ENCODE peak calls at places on chromosomes 11 and 22, in four cellular contexts. M is stomach, W is HCT116, J is transverse colon. N is an unnamed sample.

GRCh38 chr11:104891135-104891534 is 7.1 kb downstream of the CASP12 start:
- DNase-seq in M (no peak), W (no peak), J (no peak), N (no peak)

GRCh38 chr11:61480261-61480660 is 28.3 kb upstream of the LRRC10B start:
- DNase-seq in M (no peak), W (no peak), J (no peak), N (no peak)

GRCh38 chr11:119942583-119943338 is 195.2 kb downstream of the TRIM29 start:
- DNase-seq in M (no peak), W (no peak), J (no peak), N (no peak)

GRCh38 chr22:31144223-31144622 is 3.9 kb upstream of the PLA2G3 start:
- DNase-seq in M (no peak), W (no peak), J (no peak), N (no peak)

GRCh38 chr22:49862408-49862776 is 8.7 kb downstream of the ZBED4 start:
- DNase-seq in M (no peak), W (no peak), J (no peak), N (no peak)

GRCh38 chr11:66723693-66724092 is 5.3 kb downstream of the SPTBN2 start:
- DNase-seq in M (no peak), W (no peak), J (no peak), N (no peak)

GRCh38 chr22:38570841-38571364 is 920 bp upstream of the DMC1 start:
- DNase-seq in M (peak), W (peak), J (peak), N (peak)

GRCh38 chr11:71949034-71949433 is 20.2 kb downstream of the RNF121 start:
- DNase-seq in M (no peak), W (no peak), J (no peak), N (no peak)

GRCh38 chr11:125926682-125927081 is 19.2 kb upstream of the VSIG10L2 start:
- DNase-seq in M (no peak), W (no peak), J (no peak), N (no peak)

GRCh38 chr11:82682003-82682751 is 51.5 kb downstream of the FAM181B start:
- DNase-seq in M (no peak), W (peak), J (peak), N (peak)

GRCh38 chr11:94656968-94657367 is 89.8 kb downstream of the PIWIL4 start:
- DNase-seq in M (no peak), W (no peak), J (no peak), N (no peak)

GRCh38 chr11:34682822-34683221 is 61.9 kb downstream of the EHF start:
- DNase-seq in M (no peak), W (peak), J (no peak), N (no peak)

GRCh38 chr11:61694971-61695706 is 14.9 kb downstream of the DAGLA start:
- DNase-seq in M (peak), W (no peak), J (peak), N (peak)

GRCh38 chr11:2169626-2170570 is 1.7 kb downstream of the TH start:
- DNase-seq in M (no peak), W (no peak), J (no peak), N (no peak)

GRCh38 chr11:60972182-60973030 is 926 bp downstream of the CD6 start:
- DNase-seq in M (no peak), W (no peak), J (no peak), N (no peak)

GRCh38 chr11:125082611-125083311 is 19.7 kb downstream of the SLC37A2 start:
- DNase-seq in M (no peak), W (peak), J (no peak), N (no peak)

GRCh38 chr11:78914503-78914902 is 339.8 kb upstream of the NARS2 start:
- DNase-seq in M (no peak), W (no peak), J (no peak), N (no peak)

GRCh38 chr11:1842149-1843097 is 3.6 kb downstream of the TNNI2 start:
- DNase-seq in M (no peak), W (no peak), J (no peak), N (no peak)

GRCh38 chr11:122146475-122146874 is 30.5 kb upstream of the BLID start:
- DNase-seq in M (no peak), W (peak), J (no peak), N (no peak)

GRCh38 chr11:129041611-129042018 is 98.9 kb upstream of the TP53AIP1 start:
- DNase-seq in M (no peak), W (no peak), J (no peak), N (no peak)

GRCh38 chr11:126829716-126830115 is 170.9 kb downstream of the KIRREL3 start:
- DNase-seq in M (no peak), W (no peak), J (no peak), N (no peak)

GRCh38 chr22:43077121-43077877 is 11.9 kb downstream of the TTLL1 start:
- DNase-seq in M (no peak), W (no peak), J (peak), N (no peak)

GRCh38 chr11:119907934-119908760 is 179.1 kb upstream of the NECTIN1 start:
- DNase-seq in M (no peak), W (no peak), J (peak), N (peak)

GRCh38 chr22:31857247-31857646 is 87.1 kb upstream of the YWHAH start:
- DNase-seq in M (no peak), W (no peak), J (no peak), N (no peak)

GRCh38 chr11:119538748-119539147 is 115.8 kb upstream of the THY1 start:
- DNase-seq in M (no peak), W (no peak), J (no peak), N (no peak)

GRCh38 chr11:75896843-75897419 is 81.9 kb downstream of the UVRAG start:
- DNase-seq in M (no peak), W (peak), J (no peak), N (no peak)

GRCh38 chr22:43183496-43184263 is 3.3 kb downstream of the TTLL12 start:
- DNase-seq in M (no peak), W (no peak), J (no peak), N (no peak)

GRCh38 chr11:75386912-75387311 is 12.4 kb upstream of the RPS3 start:
- DNase-seq in M (no peak), W (no peak), J (peak), N (no peak)

GRCh38 chr22:19959587-19960490 is 18.2 kb upstream of the TXNRD2 start:
- DNase-seq in M (no peak), W (no peak), J (no peak), N (no peak)

GRCh38 chr22:43135565-43135964 is 7.6 kb downstream of the MCAT start:
- DNase-seq in M (no peak), W (no peak), J (no peak), N (no peak)

GRCh38 chr11:92222701-92223100 is 1.9 kb upstream of the FAT3 start:
- DNase-seq in M (no peak), W (no peak), J (no peak), N (no peak)

GRCh38 chr11:8209208-8209807 is 40.5 kb upstream of the RIC3 start:
- DNase-seq in M (peak), W (no peak), J (no peak), N (no peak)

GRCh38 chr11:394034-394857 is at the start of gene PKP3:
- DNase-seq in M (peak), W (peak), J (peak), N (peak)

GRCh38 chr22:45064313-45065268 is 54.8 kb upstream of the PHF21B start:
- DNase-seq in M (no peak), W (no peak), J (no peak), N (no peak)

GRCh38 chr22:23156286-23156685 is 11.0 kb downstream of the RAB36 start:
- DNase-seq in M (no peak), W (no peak), J (no peak), N (no peak)

GRCh38 chr11:119704849-119705248 is 24.2 kb downstream of the NECTIN1 start:
- DNase-seq in M (no peak), W (no peak), J (no peak), N (no peak)

GRCh38 chr11:115256326-115257197 is 247.7 kb downstream of the CADM1 start:
- DNase-seq in M (no peak), W (no peak), J (peak), N (no peak)

GRCh38 chr11:114129699-114130659 is 70.5 kb downstream of the ZBTB16 start:
- DNase-seq in M (no peak), W (no peak), J (no peak), N (peak)

GRCh38 chr11:10659339-10660216 is 34.0 kb downstream of the IRAG1 start:
- DNase-seq in M (no peak), W (peak), J (peak), N (no peak)

GRCh38 chr11:8597182-8597581 is 3.2 kb upstream of the STK33 start:
- DNase-seq in M (no peak), W (no peak), J (no peak), N (no peak)

GRCh38 chr11:40328890-40329617 is 1130.4 kb downstream of the LRRC4C start:
- DNase-seq in M (peak), W (no peak), J (peak), N (peak)
- TF ChIP-seq POLR2AphosphoS5 in M (peak), W (no peak), J (peak), N (peak)

GRCh38 chr11:110447343-110447742 is 17.6 kb downstream of the FDX1 start:
- DNase-seq in M (no peak), W (no peak), J (no peak), N (no peak)
- TF ChIP-seq POLR2A in M (no peak), W (no peak), J (no peak), N (no peak)

DNA sequence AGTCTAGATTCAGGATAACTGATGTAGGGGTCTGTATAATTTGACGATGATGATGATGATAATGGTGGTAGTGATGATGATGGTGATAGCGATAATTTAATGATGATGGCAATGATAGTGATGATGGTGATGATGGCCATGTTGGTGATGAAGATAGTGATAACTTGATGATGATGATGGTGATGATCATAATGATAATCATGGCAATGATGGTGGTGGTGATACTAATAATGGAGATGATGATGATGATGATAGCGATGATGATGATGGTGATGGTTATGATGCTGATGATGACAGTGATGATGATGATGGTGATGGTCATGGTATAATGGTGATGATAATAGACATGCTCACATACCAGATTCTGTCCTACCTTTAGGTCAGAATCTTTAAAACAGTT is 66.2 kb upstream of the SEZ6L start:
- DNase-seq in M (no peak), W (no peak), J (no peak), N (no peak)
- TF ChIP-seq POLR2AphosphoS5 in M (no peak), W (no peak), J (no peak), N (no peak)

GRCh38 chr11:73652856-73653559 is 6.6 kb downstream of the PLEKHB1 start:
- DNase-seq in M (no peak), W (no peak), J (no peak), N (no peak)
- TF ChIP-seq POLR2A in M (no peak), W (no peak), J (no peak), N (no peak)